ENCODE peak calls at places on chromosomes 12 and 14, in four cellular contexts. One of them, this sample, is unnamed.

GRCh38 chr14:64149921-64150320 is 144.2 kb downstream of the ESR2 start:
- DNase-seq in NT2/D1: no peak
- DNase-seq in HCT116: no peak
- DNase-seq in PC-3: no peak
- DNase-seq in this sample: no peak

GRCh38 chr14:55194656-55195355 is 3.4 kb upstream of the DLGAP5 start:
- DNase-seq in NT2/D1: no peak
- DNase-seq in HCT116: no peak
- DNase-seq in PC-3: no peak
- DNase-seq in this sample: no peak

GRCh38 chr12:88578274-88578673 is 2.0 kb downstream of the KITLG start:
- DNase-seq in NT2/D1: no peak
- DNase-seq in HCT116: no peak
- DNase-seq in PC-3: peak; percentile 58
- DNase-seq in this sample: no peak

GRCh38 chr14:103144085-103144484 is 20.8 kb downstream of the TNFAIP2 start:
- DNase-seq in NT2/D1: no peak
- DNase-seq in HCT116: no peak
- DNase-seq in PC-3: peak; percentile 98
- DNase-seq in this sample: peak; percentile 89

GRCh38 chr12:121800694-121801600 is 2.9 kb upstream of the SETD1B start:
- DNase-seq in NT2/D1: no peak
- DNase-seq in HCT116: no peak
- DNase-seq in PC-3: peak; percentile 71
- DNase-seq in this sample: peak; percentile 78

GRCh38 chr14:92998957-92999356 is 76.0 kb downstream of the CHGA start:
- DNase-seq in NT2/D1: no peak
- DNase-seq in HCT116: no peak
- DNase-seq in PC-3: no peak
- DNase-seq in this sample: no peak

GRCh38 chr12:74689071-74689655 is 151.5 kb downstream of the ATXN7L3B start:
- DNase-seq in NT2/D1: peak; percentile 30
- DNase-seq in HCT116: peak; percentile 47
- DNase-seq in PC-3: peak; percentile 65
- DNase-seq in this sample: no peak

GRCh38 chr14:100278702-100279101 is 27.5 kb downstream of the SLC25A29 start:
- DNase-seq in NT2/D1: no peak
- DNase-seq in HCT116: no peak
- DNase-seq in PC-3: peak; percentile 27
- DNase-seq in this sample: no peak

GRCh38 chr14:35213869-35214387 is 78.3 kb upstream of the PSMA6 start:
- DNase-seq in NT2/D1: no peak
- DNase-seq in HCT116: no peak
- DNase-seq in PC-3: peak; percentile 70
- DNase-seq in this sample: peak; percentile 30

GRCh38 chr12:123250471-123251383 is 17.5 kb downstream of the MTRFR start:
- DNase-seq in NT2/D1: no peak
- DNase-seq in HCT116: peak; percentile 69
- DNase-seq in PC-3: peak; percentile 89
- DNase-seq in this sample: no peak

GRCh38 chr12:123254853-123255446 is 16.7 kb downstream of the CDK2AP1 start:
- DNase-seq in NT2/D1: no peak
- DNase-seq in HCT116: no peak
- DNase-seq in PC-3: no peak
- DNase-seq in this sample: no peak

GRCh38 chr12:123253606-123254459 is 17.8 kb downstream of the CDK2AP1 start:
- DNase-seq in NT2/D1: no peak
- DNase-seq in HCT116: no peak
- DNase-seq in PC-3: no peak
- DNase-seq in this sample: no peak

GRCh38 chr12:123245678-123246077 is 12.4 kb downstream of the MTRFR start:
- DNase-seq in NT2/D1: no peak
- DNase-seq in HCT116: no peak
- DNase-seq in PC-3: no peak
- DNase-seq in this sample: no peak

DNA sequence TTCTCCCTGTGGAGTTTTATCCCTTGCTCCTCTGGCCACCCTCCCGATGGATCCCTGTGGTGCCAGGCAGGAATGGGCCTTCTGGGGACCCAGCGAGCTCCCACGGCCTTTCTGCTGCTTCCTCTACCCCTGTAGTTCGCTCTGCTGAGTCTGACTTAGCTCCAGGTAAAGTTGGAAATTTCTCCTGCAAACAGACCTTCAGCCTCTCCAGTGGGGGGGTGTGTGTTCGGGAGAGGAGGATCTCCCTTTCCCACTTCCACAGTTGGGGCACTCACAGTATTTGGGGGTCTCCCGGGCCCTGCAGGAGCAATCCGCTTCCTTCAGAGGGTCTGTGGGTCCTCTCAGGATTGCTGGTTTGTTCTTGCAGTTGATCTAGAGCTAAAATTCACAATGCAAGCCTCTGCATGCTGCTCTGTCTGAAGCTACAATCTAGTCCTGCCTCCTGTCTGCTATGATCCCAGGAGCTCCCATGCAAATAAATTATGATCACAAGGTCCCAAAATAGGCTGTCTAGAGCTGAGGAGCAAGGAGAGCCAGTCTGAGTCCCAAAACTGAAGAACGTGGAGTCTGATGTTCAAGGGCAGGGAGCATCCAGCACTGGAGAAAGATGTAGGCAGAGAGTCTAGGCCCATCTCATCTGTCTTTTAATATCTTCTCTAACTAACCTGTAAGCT is 18.3 kb downstream of the MTRFR start:
- DNase-seq in NT2/D1: no peak
- DNase-seq in HCT116: no peak
- DNase-seq in PC-3: no peak
- DNase-seq in this sample: no peak
- H3K4me3 ChIP-seq in NT2/D1: no peak overlapping the region
- H3K4me3 ChIP-seq in HCT116: no peak overlapping the region
- H3K4me3 ChIP-seq in PC-3: peak overlapping the region; percentile 7
- H3K4me3 ChIP-seq in this sample: no peak overlapping the region

DNA sequence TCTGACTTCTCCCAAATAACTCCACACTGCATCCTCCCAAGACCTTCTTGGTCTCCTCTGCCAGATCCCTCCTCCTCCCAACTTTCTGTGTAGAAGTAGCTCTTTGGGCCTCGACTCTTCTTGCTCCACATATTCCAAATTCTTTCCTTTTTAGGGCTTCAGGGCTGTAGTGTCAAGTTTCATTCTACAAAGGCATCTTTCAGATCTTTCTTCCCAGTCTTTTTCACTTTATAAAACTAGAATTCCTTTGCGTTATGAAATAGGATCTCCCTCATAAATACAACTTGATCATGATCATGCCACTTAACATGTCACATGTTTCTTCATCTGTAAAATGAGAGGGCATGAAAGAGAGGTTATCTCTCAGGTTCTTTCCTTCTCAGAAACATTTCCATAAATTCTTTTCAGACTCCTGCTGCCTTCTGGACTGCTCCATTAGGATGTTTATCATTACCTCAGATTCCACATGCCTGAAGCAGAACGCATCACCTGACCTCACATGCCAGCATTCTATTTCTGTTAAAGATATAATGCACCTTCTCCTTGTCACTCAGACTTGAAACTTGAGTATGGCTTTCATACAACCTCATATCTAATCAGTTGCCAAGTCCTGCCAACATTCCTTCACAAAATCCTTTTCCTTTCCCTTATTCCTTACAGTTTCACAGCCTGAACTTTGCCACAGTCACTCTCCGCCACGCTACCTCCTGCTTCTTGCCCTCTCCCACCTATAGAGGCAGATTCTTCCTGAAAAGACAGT is 8.5 kb downstream of the SLC38A1 start:
- DNase-seq in NT2/D1: no peak
- DNase-seq in HCT116: no peak
- DNase-seq in PC-3: peak; percentile 25
- DNase-seq in this sample: no peak
- H3K4me1 ChIP-seq in NT2/D1: peaks cover 12% of the 10 kb centered on the region
- H3K4me1 ChIP-seq in HCT116: peaks cover 46% of the 10 kb centered on the region
- H3K4me1 ChIP-seq in PC-3: peaks cover 63% of the 10 kb centered on the region
- H3K4me1 ChIP-seq in this sample: peaks cover 24% of the 10 kb centered on the region

GRCh38 chr12:11656550-11656949 is 7.1 kb downstream of the ETV6 start:
- DNase-seq in NT2/D1: no peak
- DNase-seq in HCT116: no peak
- DNase-seq in PC-3: no peak
- DNase-seq in this sample: peak; percentile 4
- H3K4me3 ChIP-seq in NT2/D1: no peak overlapping the region
- H3K4me3 ChIP-seq in HCT116: no peak overlapping the region
- H3K4me3 ChIP-seq in PC-3: no peak overlapping the region
- H3K4me3 ChIP-seq in this sample: no peak overlapping the region

DNA sequence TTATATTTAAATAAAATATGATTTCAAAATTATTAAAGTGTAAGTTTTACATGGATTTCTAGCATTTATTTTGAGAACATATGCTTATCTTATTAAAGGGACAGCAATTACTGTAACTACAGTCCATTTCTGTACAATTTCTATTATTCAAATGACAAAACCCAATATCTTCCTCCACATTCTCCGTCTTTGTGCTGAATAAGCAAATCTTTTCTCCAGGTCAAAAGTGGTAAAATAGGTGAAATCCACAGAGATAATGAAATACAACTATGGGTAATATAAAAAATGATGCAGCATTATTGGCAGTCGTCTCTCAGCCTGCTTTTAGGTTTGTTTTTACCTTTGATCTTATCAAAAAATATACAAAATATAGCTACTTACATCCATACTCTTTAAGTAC is 79.4 kb upstream of the OTX2 start:
- DNase-seq in NT2/D1: no peak
- DNase-seq in HCT116: no peak
- DNase-seq in PC-3: no peak
- DNase-seq in this sample: no peak
- H3K4me1 ChIP-seq in NT2/D1: no peaks in the 10 kb centered on the region
- H3K4me1 ChIP-seq in HCT116: no peaks in the 10 kb centered on the region
- H3K4me1 ChIP-seq in PC-3: no peaks in the 10 kb centered on the region
- H3K4me1 ChIP-seq in this sample: no peaks in the 10 kb centered on the region

DNA sequence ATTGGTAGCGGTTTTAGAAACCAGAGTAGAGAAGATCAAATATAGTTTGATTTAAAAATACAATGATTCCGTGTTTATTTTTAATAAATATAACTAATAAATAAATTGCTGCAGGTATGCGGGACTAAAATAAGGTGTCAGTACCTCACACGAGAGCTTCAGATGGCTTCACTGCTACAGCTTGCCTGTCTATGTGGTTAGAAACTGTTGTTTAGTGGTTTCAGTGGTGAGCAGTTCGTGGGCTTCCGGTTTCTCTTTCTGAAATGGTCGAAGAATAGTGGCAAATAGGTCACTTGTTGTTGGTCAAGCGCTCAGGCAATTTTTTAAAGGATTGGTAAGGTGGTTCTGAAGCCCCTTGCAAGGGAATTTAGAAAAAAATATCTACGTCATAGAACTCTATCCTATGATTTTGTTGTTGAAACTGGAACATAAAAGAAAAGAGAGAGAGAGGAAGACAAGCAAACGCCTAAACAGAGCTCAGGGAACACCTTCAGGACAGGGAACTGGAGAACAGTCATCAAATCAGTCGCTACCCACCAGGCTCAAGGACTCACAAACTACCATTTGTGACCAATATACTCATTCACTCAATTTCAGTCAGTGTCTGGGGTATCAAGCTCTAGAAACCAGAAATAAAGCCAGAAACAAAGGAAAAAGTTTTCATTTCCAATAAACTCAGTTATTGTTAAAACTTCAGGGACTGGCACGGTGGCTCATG is 31.3 kb downstream of the GABARAPL1 start:
- DNase-seq in NT2/D1: no peak
- DNase-seq in HCT116: no peak
- DNase-seq in PC-3: no peak
- DNase-seq in this sample: no peak
- H3K4me3 ChIP-seq in NT2/D1: no peak overlapping the region
- H3K4me3 ChIP-seq in HCT116: no peak overlapping the region
- H3K4me3 ChIP-seq in PC-3: no peak overlapping the region
- H3K4me3 ChIP-seq in this sample: peak overlapping the region; percentile 15

DNA sequence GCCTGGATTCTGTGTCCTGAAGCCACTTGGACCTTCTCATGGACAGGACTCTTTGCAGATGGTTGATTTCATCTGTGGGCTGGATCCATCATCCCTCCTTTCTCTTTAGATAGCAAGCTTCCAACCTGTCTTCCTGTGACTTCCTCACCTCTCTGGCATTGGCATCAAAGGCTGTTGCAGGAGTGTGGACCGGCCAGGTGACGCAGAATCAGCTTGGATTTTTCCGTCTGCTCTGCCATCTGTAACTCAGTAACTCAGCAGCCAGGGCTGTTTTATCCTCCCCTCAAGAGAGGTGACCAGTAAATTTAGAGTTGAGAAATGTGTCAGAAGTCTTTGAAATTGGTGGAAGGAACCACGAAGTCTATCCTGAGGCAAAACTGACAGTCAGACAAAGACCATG is 701.7 kb upstream of the TMEM132C start:
- DNase-seq in NT2/D1: no peak
- DNase-seq in HCT116: no peak
- DNase-seq in PC-3: no peak
- DNase-seq in this sample: no peak
- H3K4me1 ChIP-seq in NT2/D1: no peaks in the 10 kb centered on the region
- H3K4me1 ChIP-seq in HCT116: no peaks in the 10 kb centered on the region
- H3K4me1 ChIP-seq in PC-3: peaks cover under 1% of the 10 kb centered on the region
- H3K4me1 ChIP-seq in this sample: peaks cover under 1% of the 10 kb centered on the region

DNA sequence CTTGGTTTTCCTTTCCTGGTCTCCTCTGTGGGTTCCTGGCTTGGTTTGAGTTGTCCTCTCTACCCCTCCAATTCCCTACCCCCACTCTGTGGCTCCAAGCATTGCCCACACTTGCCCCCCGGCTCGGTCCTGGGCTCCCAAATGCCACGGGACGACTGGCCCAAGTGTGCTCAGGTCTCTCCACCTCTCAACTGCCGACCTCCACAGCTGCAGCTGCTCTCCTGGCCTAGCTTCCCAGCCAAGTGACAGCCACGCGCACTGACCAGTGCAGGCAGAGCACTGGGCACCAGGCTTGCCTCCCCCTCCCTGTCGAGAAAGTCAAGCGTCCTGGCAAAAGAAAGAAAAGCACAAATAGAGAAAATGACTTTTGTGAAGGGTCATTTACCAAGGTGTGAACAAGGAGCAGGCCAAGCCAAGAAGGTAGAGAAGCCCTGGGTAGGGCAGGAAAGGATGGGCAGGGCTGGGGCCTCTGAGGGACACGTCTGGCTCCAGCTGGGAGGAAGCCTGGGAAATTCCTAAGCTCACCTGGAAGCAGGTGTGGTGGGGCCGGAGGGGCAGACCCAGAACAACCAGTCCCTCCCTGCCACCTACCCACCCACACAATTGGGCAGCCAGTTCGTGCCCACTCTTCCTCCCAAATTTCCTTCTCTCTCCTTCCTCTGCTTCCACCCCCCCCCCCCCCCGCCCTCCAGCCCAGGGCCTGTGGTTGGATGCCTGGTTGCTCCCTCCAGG is 1.8 kb upstream of the CEP170B start:
- DNase-seq in NT2/D1: no peak
- DNase-seq in HCT116: no peak
- DNase-seq in PC-3: no peak
- DNase-seq in this sample: no peak
- H3K4me3 ChIP-seq in NT2/D1: no peak overlapping the region
- H3K4me3 ChIP-seq in HCT116: peak overlapping the region; percentile 85
- H3K4me3 ChIP-seq in PC-3: peak overlapping the region; percentile 83
- H3K4me3 ChIP-seq in this sample: no peak overlapping the region

GRCh38 chr12:104603545-104603973 is 146.8 kb downstream of the CHST11 start:
- DNase-seq in NT2/D1: no peak
- DNase-seq in HCT116: peak; percentile 74
- DNase-seq in PC-3: peak; percentile 95
- DNase-seq in this sample: peak; percentile 38

GRCh38 chr12:104600790-104601739 is 144.3 kb downstream of the CHST11 start:
- DNase-seq in NT2/D1: no peak
- DNase-seq in HCT116: no peak
- DNase-seq in PC-3: no peak
- DNase-seq in this sample: no peak

GRCh38 chr12:104604070-104604994 is 147.6 kb downstream of the CHST11 start:
- DNase-seq in NT2/D1: peak; percentile 33
- DNase-seq in HCT116: peak; percentile 89
- DNase-seq in PC-3: peak; percentile 92
- DNase-seq in this sample: peak; percentile 84

GRCh38 chr12:104602426-104602825 is 145.7 kb downstream of the CHST11 start:
- DNase-seq in NT2/D1: no peak
- DNase-seq in HCT116: no peak
- DNase-seq in PC-3: no peak
- DNase-seq in this sample: no peak

GRCh38 chr12:104602901-104603300 is 146.2 kb downstream of the CHST11 start:
- DNase-seq in NT2/D1: no peak
- DNase-seq in HCT116: no peak
- DNase-seq in PC-3: peak; percentile 60
- DNase-seq in this sample: no peak
- H3K4me1 ChIP-seq in NT2/D1: peaks cover 7% of the 10 kb centered on the region
- H3K4me1 ChIP-seq in HCT116: peaks cover 43% of the 10 kb centered on the region
- H3K4me1 ChIP-seq in PC-3: peaks cover 39% of the 10 kb centered on the region
- H3K4me1 ChIP-seq in this sample: peaks cover 20% of the 10 kb centered on the region